ENCODE peak calls at places on chromosomes 6 and 20, in six cellular contexts. X, J, Y, C, H and L are unnamed samples.

GRCh38 chr6:25366785-25367657 is 87.8 kb downstream of the CARMIL1 start:
- DNase-seq in C (peak), Y (no peak), J (no peak), X (no peak), H (no peak), L (no peak)

GRCh38 chr6:16961577-16961976 is 140.3 kb upstream of the STMND1 start:
- DNase-seq in H (no peak), C (no peak), J (no peak), X (no peak), Y (no peak), L (no peak)

GRCh38 chr20:4546786-4547185 is 174.9 kb upstream of the PRND start:
- DNase-seq in C (no peak), J (no peak), X (no peak), H (no peak), Y (no peak), L (no peak)

GRCh38 chr6:141077355-141078333 is 1055.1 kb upstream of the GJE1 start:
- DNase-seq in Y (no peak), X (peak), H (no peak), J (no peak), C (no peak), L (no peak)

GRCh38 chr20:29079769-29080690 is 2177.4 kb upstream of the DEFB115 start:
- DNase-seq in Y (no peak), J (no peak), X (no peak), H (peak), C (no peak), L (no peak)

GRCh38 chr20:16877053-16877554 is 128.9 kb downstream of the OTOR start:
- DNase-seq in X (no peak), J (no peak), Y (no peak), C (no peak), H (no peak), L (no peak)

GRCh38 chr20:61585764-61586163 is 333.7 kb downstream of the CDH4 start:
- DNase-seq in H (no peak), X (no peak), Y (no peak), C (no peak), J (no peak), L (no peak)

GRCh38 chr20:59150821-59151251 is 12.8 kb upstream of the ZNF831 start:
- DNase-seq in C (no peak), H (no peak), J (no peak), X (no peak), Y (no peak), L (no peak)

GRCh38 chr20:37737806-37738442 is 44.1 kb downstream of the CTNNBL1 start:
- DNase-seq in C (no peak), Y (no peak), H (no peak), J (peak), X (no peak), L (no peak)

GRCh38 chr6:157592566-157592965 is 211.6 kb downstream of the ZDHHC14 start:
- DNase-seq in H (no peak), X (peak), Y (no peak), J (no peak), C (no peak), L (no peak)

GRCh38 chr6:87799651-87800050 is 97.6 kb upstream of the AKIRIN2 start:
- DNase-seq in H (no peak), J (no peak), X (no peak), C (no peak), Y (no peak), L (no peak)

GRCh38 chr6:111211411-111212030 is 124.2 kb downstream of the SLC16A10 start:
- DNase-seq in X (no peak), H (no peak), J (no peak), C (no peak), Y (no peak), L (no peak)

GRCh38 chr20:38229376-38230252 is 30.9 kb downstream of the KIAA1755 start:
- DNase-seq in C (no peak), Y (no peak), X (peak), J (no peak), H (no peak), L (no peak)

GRCh38 chr20:46071573-46071972 is 18.2 kb downstream of the NCOA5 start:
- DNase-seq in H (no peak), J (no peak), C (no peak), X (no peak), Y (no peak), L (no peak)

GRCh38 chr6:74720923-74721322 is 484.9 kb downstream of the COL12A1 start:
- DNase-seq in C (no peak), H (no peak), X (no peak), J (no peak), Y (no peak), L (no peak)

GRCh38 chr6:4664117-4664626 is 112.0 kb upstream of the CDYL start:
- DNase-seq in Y (no peak), C (no peak), H (no peak), X (no peak), J (peak), L (peak)

GRCh38 chr6:129671442-129672344 is 38.3 kb downstream of the ARHGAP18 start:
- DNase-seq in Y (peak), X (peak), J (no peak), H (no peak), C (peak), L (no peak)

GRCh38 chr6:51099201-51099600 is 280.5 kb downstream of the TFAP2B start:
- DNase-seq in Y (no peak), C (no peak), X (no peak), J (no peak), H (no peak), L (no peak)

GRCh38 chr6:128882560-128882959 is 378 bp upstream of the LAMA2 start:
- DNase-seq in Y (no peak), J (no peak), C (no peak), H (no peak), X (peak), L (no peak)

GRCh38 chr6:130771741-130772140 is 55.5 kb upstream of the SMLR1 start:
- DNase-seq in X (no peak), J (no peak), Y (no peak), C (no peak), H (no peak), L (no peak)

GRCh38 chr6:8219352-8219943 is 117.1 kb upstream of the EEF1E1 start:
- DNase-seq in Y (no peak), J (no peak), C (no peak), H (no peak), X (peak), L (no peak)

GRCh38 chr20:1415667-1416468 is 23.0 kb upstream of the FKBP1A start:
- DNase-seq in C (no peak), X (no peak), J (no peak), Y (peak), H (no peak), L (no peak)

GRCh38 chr6:34511923-34512737 is 44.0 kb downstream of the SPDEF start:
- DNase-seq in X (no peak), J (peak), Y (no peak), H (no peak), C (no peak), L (no peak)

GRCh38 chr6:132491303-132491702 is 21.6 kb downstream of the STX7 start:
- DNase-seq in X (no peak), C (no peak), H (no peak), J (no peak), Y (no peak), L (peak)

GRCh38 chr6:139722540-139722939 is 348.1 kb upstream of the CITED2 start:
- DNase-seq in Y (no peak), H (no peak), X (no peak), C (no peak), J (no peak), L (peak)

GRCh38 chr6:21022343-21023107 is 488.3 kb downstream of the CDKAL1 start:
- DNase-seq in C (no peak), X (peak), J (no peak), Y (peak), H (peak), L (no peak)

GRCh38 chr6:79042799-79043126 is 35.3 kb downstream of the PHIP start:
- DNase-seq in Y (no peak), J (no peak), C (no peak), X (no peak), H (no peak), L (no peak)

GRCh38 chr6:151723152-151723551 is 84.3 kb upstream of the ESR1 start:
- DNase-seq in Y (no peak), C (no peak), J (no peak), H (no peak), X (no peak), L (no peak)

GRCh38 chr6:25239498-25239897 is 39.7 kb upstream of the CARMIL1 start:
- DNase-seq in C (no peak), H (no peak), Y (no peak), X (no peak), J (no peak), L (no peak)

GRCh38 chr6:36834576-36835293 is 4.5 kb downstream of the CPNE5 start:
- DNase-seq in H (no peak), X (peak), J (no peak), C (no peak), Y (no peak), L (peak)

GRCh38 chr6:101595276-101595675 is 201.8 kb downstream of the GRIK2 start:
- DNase-seq in H (no peak), Y (no peak), C (no peak), X (no peak), J (no peak), L (no peak)

GRCh38 chr6:73121421-73121993 is 103.8 kb downstream of the KHDC1L start:
- DNase-seq in J (no peak), X (peak), C (no peak), Y (no peak), H (no peak), L (no peak)

GRCh38 chr20:17662333-17663039 is 19.6 kb downstream of the RRBP1 start:
- DNase-seq in H (no peak), Y (no peak), X (no peak), C (no peak), J (no peak), L (no peak)

GRCh38 chr20:61968036-61968810 is 97.5 kb downstream of the TAF4 start:
- DNase-seq in H (no peak), J (no peak), X (no peak), Y (no peak), C (no peak), L (no peak)

GRCh38 chr20:23666189-23666588 is 22.6 kb downstream of the CST4 start:
- DNase-seq in C (no peak), H (no peak), X (peak), J (no peak), Y (no peak), L (no peak)

GRCh38 chr6:168301648-168302398 is 17.8 kb downstream of the DACT2 start:
- DNase-seq in C (no peak), J (no peak), H (no peak), Y (no peak), X (peak), L (no peak)

GRCh38 chr6:23659125-23659524 is 466.9 kb upstream of the NRSN1 start:
- DNase-seq in J (no peak), H (no peak), X (peak), Y (no peak), C (no peak), L (peak)

GRCh38 chr6:43355862-43356590 is 13.4 kb downstream of the ZNF318 start:
- DNase-seq in C (no peak), Y (no peak), H (no peak), X (peak), J (no peak), L (no peak)

GRCh38 chr6:110137924-110138887 is 41.3 kb downstream of the WASF1 start:
- DNase-seq in X (peak), C (no peak), H (no peak), Y (no peak), J (no peak), L (no peak)

GRCh38 chr20:3421985-3422384 is 14.5 kb upstream of the DNAAF9 start:
- DNase-seq in X (no peak), Y (no peak), J (no peak), C (no peak), H (no peak), L (no peak)
- H3K27ac ChIP-seq in X (peak), Y (no peak), J (no peak), C (no peak), H (no peak), L (no peak)

GRCh38 chr6:149567194-149567586 is 1.0 kb downstream of the GINM1 start:
- DNase-seq in H (no peak), J (no peak), C (no peak), X (no peak), Y (no peak), L (no peak)
- H3K27ac ChIP-seq in H (peak), J (peak), C (peak), X (no peak), Y (peak), L (peak)

DNA sequence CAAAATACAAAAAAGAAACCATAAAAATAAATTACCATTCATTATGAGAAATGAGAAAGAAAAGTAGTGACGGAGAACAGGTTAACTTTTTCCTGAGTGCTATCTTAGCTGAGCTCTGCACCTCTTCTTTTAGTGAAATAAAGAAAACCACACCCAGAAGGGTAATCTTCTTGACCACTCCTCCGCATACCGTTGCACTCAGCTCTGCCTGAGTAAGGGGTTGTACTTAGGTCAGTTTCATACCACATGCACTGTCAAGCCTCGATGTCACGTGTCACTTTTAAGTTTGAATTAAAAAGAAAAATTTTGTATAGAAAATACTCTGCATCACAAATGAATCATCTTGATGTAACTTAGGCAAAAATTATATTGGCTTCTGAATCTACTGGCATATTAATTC is 2.8 kb downstream of the EZR start:
- DNase-seq in H (no peak), Y (no peak), J (no peak), C (no peak), X (no peak), L (no peak)
- H3K27ac ChIP-seq in H (no peak), Y (peak), J (peak), C (peak), X (peak), L (no peak)

DNA sequence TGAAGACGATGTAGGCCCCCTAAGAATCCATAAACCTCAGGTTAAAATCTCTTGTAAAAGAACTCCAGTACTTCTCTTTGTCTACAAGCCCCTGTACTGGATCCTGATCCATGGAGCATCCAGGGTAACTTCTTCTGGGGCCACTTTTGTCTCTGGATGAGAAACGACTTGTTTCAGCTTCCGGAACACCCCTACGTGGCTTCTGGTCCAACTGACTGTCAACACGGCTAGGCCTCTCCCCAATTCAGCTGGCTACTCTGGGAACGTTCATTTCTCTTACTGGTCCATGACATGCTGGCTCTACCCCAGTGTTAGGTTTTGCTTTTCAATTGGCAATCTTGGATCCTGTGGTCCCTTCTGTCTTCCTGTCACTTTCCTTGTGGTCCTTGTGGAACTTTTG is 198.0 kb downstream of the BACH2 start:
- DNase-seq in J (peak), H (no peak), Y (no peak), C (no peak), X (no peak), L (no peak)
- H3K27ac ChIP-seq in J (peak), H (no peak), Y (peak), C (no peak), X (no peak), L (no peak)

GRCh38 chr6:89952361-89952680 is 58.1 kb downstream of the GJA10 start:
- DNase-seq in C (no peak), Y (no peak), H (no peak), J (no peak), X (no peak), L (no peak)

GRCh38 chr6:89954721-89955148 is 60.5 kb downstream of the GJA10 start:
- DNase-seq in J (no peak), H (no peak), X (no peak), C (no peak), Y (no peak), L (no peak)

GRCh38 chr6:89951574-89952360 is 57.5 kb downstream of the GJA10 start:
- DNase-seq in J (no peak), H (no peak), C (no peak), X (peak), Y (no peak), L (no peak)

GRCh38 chr6:89950879-89951391 is 56.7 kb downstream of the GJA10 start:
- DNase-seq in X (no peak), H (no peak), C (no peak), J (no peak), Y (no peak), L (no peak)

DNA sequence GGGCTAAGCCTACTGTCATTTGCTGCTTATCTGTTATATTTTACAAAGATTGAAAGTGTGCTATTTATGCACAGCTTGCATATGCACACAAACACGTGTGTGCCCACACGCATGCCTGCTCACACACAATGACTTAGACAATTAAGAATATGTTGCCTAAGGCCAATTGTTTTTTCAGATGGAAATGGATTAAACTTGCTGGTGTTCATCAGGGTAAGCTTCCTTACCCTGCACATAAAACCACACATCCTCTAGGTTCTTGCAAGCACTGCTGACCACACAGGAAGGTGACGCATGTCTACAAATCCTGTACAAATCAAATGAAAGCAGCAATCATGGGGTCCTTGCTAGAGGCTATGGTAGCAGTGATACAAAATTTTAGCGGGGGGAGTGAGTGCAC is 58.4 kb downstream of the GJA10 start:
- DNase-seq in X (no peak), H (no peak), Y (no peak), C (peak), J (no peak), L (no peak)
- H3K27ac ChIP-seq in X (no peak), H (no peak), Y (no peak), C (peak), J (no peak), L (no peak)

GRCh38 chr6:40947876-40948514 is 91.0 kb downstream of the UNC5CL start:
- DNase-seq in C (no peak), H (no peak), X (peak), Y (no peak), J (no peak), L (no peak)
- H3K27ac ChIP-seq in C (no peak), H (no peak), X (peak), Y (no peak), J (no peak), L (no peak)

GRCh38 chr6:27260339-27260738 is 12.8 kb downstream of the PRSS16 start:
- DNase-seq in H (no peak), C (no peak), J (no peak), X (peak), Y (no peak), L (no peak)
- H3K27ac ChIP-seq in H (no peak), C (no peak), J (no peak), X (no peak), Y (no peak), L (no peak)

DNA sequence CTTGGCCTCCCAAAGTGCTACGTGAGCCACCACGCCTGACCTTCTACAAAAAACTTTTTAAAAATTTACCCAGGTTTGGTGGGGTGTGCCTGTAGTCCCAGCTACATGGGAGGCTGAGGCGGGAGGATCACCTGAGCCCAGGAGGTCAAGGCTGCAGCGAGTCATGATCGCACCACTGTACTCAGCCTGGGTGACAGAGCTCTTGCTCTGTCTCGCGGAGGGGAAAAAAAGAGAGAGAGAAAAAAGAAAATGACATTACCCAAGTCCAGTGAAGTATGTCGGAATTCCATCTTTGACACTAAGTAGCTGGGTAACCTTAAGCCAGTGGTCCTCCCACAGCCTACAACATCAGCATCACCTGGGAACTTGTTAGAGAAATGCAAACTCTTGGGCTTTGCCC is 18.8 kb upstream of the MAP1LC3A start:
- DNase-seq in H (no peak), Y (no peak), X (no peak), J (no peak), C (no peak), L (no peak)
- H3K27ac ChIP-seq in H (no peak), Y (no peak), X (no peak), J (no peak), C (no peak), L (no peak)

DNA sequence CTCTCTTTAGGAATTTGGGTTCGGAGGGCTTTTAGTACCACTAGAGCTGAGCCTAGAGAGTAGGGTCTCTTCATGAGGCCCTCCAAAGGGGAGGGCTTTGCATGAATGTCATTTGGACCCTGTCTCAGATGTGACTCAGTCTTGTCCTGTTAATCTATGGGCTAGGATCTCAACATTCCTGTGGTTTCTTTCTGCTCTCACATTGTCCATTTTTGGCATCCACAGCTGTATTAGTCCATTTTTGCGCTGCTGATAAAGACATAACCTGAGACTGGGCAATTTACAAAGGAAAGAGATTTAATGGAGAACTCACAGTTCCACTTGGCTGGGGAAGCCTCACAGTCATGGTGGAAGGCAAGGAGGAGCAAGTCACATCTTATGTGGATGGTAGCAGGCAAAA is 61.0 kb downstream of the CRYBG1 start:
- DNase-seq in C (no peak), Y (no peak), J (no peak), X (no peak), H (no peak), L (no peak)
- H3K27ac ChIP-seq in C (no peak), Y (no peak), J (no peak), X (no peak), H (no peak), L (no peak)